ENCODE peak calls at places on chromosomes 13 and 19, in six cellular contexts. M is transverse colon, I is upper lobe of right lung, P is heart left ventricle, V is ovary, W is neural progenitor cell. Q is an unnamed sample.

GRCh38 chr13:79490326-79490725 is 9.4 kb downstream of the NDFIP2 start:
- DNase-seq in W (no peak), I (no peak), M (no peak), V (no peak), P (no peak), Q (no peak)

GRCh38 chr19:2239771-2240770 is 3.4 kb downstream of the SF3A2 start:
- DNase-seq in V (no peak), I (no peak), M (no peak), W (peak; percentile 90), P (no peak), Q (no peak)

GRCh38 chr19:2533072-2533425 is 57.1 kb downstream of the GADD45B start:
- DNase-seq in W (no peak), I (no peak), M (no peak), P (no peak), V (no peak), Q (no peak)

GRCh38 chr19:33390120-33390907 is 16.8 kb downstream of the CEBPG start:
- DNase-seq in V (peak; percentile 80), P (peak; percentile 39), M (peak; percentile 45), I (peak; percentile 75), W (no peak), Q (peak; percentile 87)

GRCh38 chr19:48598996-48599626 is 7.4 kb upstream of the SPACA4 start:
- DNase-seq in I (no peak), V (no peak), W (no peak), P (no peak), M (no peak), Q (no peak)

GRCh38 chr19:1237027-1237659 is 662 bp downstream of the CBARP start:
- DNase-seq in P (peak; percentile 72), M (no peak), W (peak; percentile 54), I (no peak), V (no peak), Q (no peak)

GRCh38 chr19:54430306-54431254 is 15.3 kb downstream of the TTYH1 start:
- DNase-seq in M (peak; percentile 37), W (peak; percentile 74), I (no peak), V (peak; percentile 76), P (peak; percentile 70), Q (peak; percentile 71)

GRCh38 chr19:48480476-48481190 is 11.5 kb downstream of the CYTH2 start:
- DNase-seq in W (no peak), M (peak; percentile 55), I (peak; percentile 76), V (peak; percentile 74), P (peak; percentile 64), Q (no peak)

GRCh38 chr13:97142452-97142851 is 79.7 kb upstream of the MBNL2 start:
- DNase-seq in V (no peak), M (peak; percentile 70), W (no peak), P (no peak), I (no peak), Q (peak; percentile 27)

GRCh38 chr13:72437458-72437857 is 290.0 kb downstream of the MZT1 start:
- DNase-seq in P (no peak), V (no peak), I (no peak), W (no peak), M (no peak), Q (no peak)

GRCh38 chr13:112210401-112210800 is 143.5 kb downstream of the SOX1 start:
- DNase-seq in I (no peak), W (peak; percentile 63), M (no peak), P (no peak), V (no peak), Q (no peak)

GRCh38 chr19:43625918-43626579 is 6.6 kb upstream of the ZNF428 start:
- DNase-seq in W (peak; percentile 26), M (no peak), I (no peak), V (no peak), P (no peak), Q (no peak)

GRCh38 chr13:46720189-46720588 is 76.8 kb downstream of the ESD start:
- DNase-seq in W (no peak), I (no peak), V (no peak), M (no peak), P (no peak), Q (no peak)
- H3K27me3 ChIP-seq in W (no peaks in the 10 kb centered on the region), I (no peaks in the 10 kb centered on the region), V (no peaks in the 10 kb centered on the region), M (no peaks in the 10 kb centered on the region), P (no peaks in the 10 kb centered on the region), Q (no peaks in the 10 kb centered on the region)

DNA sequence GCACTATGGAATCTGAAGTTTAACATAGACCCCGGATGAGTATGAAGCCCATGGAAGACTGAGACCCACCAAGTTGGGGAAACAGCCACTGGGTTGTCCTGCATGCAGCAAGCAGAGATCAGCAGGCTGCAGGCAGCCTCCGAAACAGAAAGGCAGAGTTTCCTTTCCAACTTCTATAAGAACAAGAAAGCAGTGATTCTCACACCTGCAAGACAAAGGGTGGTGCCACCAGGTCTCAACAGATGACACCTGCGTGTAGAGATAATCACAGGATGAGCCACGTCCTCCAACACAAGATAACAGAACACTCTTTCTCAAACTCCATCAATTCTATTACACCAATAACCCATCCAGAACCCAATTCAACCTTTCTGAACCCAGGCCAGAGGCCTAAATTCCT is 457.9 kb downstream of the FOXO1 start:
- DNase-seq in M (peak; percentile 25), P (no peak), V (no peak), W (no peak), I (no peak), Q (no peak)
- H3K4me1 ChIP-seq in M (no peaks in the 10 kb centered on the region), P (peaks cover 5% of the 10 kb centered on the region), V (no peaks in the 10 kb centered on the region), W (no peaks in the 10 kb centered on the region), I (peaks cover 3% of the 10 kb centered on the region), Q (peaks cover 11% of the 10 kb centered on the region)

DNA sequence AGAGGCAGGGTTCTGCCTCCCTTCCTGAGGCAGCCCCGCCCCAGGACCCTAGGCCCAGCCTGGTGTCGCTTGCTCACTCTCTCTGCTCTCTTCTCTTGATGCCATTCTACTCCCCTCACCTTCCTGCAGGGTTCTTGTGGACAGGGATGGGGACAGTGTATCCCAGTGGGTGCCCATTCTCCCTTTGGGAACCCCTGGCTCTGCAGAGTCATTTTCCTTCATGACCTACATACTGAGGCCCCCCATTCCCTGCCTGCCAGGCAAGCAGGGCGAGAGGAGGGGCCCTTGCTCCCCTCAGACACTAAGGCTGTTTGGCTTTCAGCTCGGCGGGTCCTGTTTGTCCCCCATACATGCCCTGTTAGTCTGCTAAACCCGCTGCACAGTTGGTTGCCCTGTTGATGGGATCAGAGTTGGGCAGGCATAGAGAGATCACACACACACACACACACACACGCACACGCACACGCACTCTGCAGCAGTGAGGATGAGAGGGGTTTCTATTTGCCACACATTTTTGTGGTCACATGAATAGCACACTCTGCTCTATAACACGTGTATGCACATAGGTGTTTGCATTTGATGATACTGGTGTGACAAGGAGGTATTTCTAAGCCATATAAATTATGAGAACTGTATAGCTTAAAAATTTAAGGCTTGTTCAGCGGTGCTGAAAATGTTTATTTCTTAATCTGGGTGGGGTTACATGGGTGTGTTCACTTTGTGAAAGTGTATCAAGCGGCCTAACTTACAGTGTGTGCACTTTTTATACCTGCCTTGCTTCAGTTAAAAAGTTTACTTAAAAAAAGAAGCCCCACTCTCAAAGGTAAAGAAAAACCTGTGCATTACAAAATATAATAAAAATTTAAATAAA is 20.3 kb downstream of the NFIX start:
- DNase-seq in W (peak; percentile 62), V (peak; percentile 50), P (no peak), M (no peak), I (no peak), Q (no peak)
- H3K27me3 ChIP-seq in W (peaks cover 100% of the 10 kb centered on the region), V (no peaks in the 10 kb centered on the region), P (no peaks in the 10 kb centered on the region), M (peaks cover 18% of the 10 kb centered on the region), I (peaks cover 1% of the 10 kb centered on the region), Q (no peaks in the 10 kb centered on the region)

GRCh38 chr19:38661166-38661565 is 13.7 kb downstream of the ACTN4 start:
- DNase-seq in M (no peak), P (no peak), W (no peak), V (no peak), I (no peak), Q (no peak)
- H3K4me1 ChIP-seq in M (peaks cover 97% of the 10 kb centered on the region), P (peaks cover 99% of the 10 kb centered on the region), W (peaks cover 54% of the 10 kb centered on the region), V (peaks cover 62% of the 10 kb centered on the region), I (peaks cover 100% of the 10 kb centered on the region), Q (peaks cover 95% of the 10 kb centered on the region)

GRCh38 chr19:45934551-45935230 is 20.1 kb upstream of the NANOS2 start:
- DNase-seq in M (no peak), I (no peak), V (no peak), P (no peak), W (no peak), Q (peak; percentile 19)

GRCh38 chr19:45940515-45940805 is 25.9 kb upstream of the NANOS2 start:
- DNase-seq in I (no peak), V (no peak), M (no peak), W (no peak), P (no peak), Q (no peak)

GRCh38 chr19:45935267-45935666 is 20.7 kb upstream of the NANOS2 start:
- DNase-seq in W (no peak), V (no peak), I (no peak), P (no peak), M (no peak), Q (peak; percentile 49)

GRCh38 chr19:45939792-45940514 is 25.4 kb upstream of the NANOS2 start:
- DNase-seq in I (no peak), W (no peak), M (no peak), P (no peak), V (no peak), Q (no peak)

DNA sequence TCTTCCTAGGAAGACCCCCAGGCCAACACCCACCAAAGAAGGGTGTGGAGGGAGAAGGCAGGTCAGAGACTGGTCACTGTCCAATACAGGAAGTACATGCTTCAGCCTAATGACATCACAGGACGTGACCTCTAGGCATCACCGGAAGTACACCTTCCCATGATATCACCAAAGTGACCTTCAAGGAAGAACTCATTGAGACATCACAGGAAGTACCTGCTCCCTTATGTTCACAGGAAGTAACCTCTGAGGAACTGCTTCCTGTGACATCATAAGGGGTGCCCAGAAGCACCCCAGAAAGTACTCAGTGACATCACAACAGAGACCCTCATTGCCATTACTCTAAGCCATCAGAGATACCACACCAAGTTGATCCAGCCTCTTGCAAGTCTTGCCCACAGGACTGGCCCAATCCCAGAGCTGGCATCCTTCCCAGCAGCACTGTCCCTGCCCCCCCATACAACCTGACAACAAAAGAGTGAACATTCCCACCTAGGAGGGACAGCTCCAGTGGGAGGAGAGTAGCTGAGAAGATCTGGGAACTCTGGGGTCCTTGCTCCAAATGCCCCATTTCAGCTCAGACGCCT is 24.2 kb upstream of the NANOS2 start:
- DNase-seq in P (no peak), M (no peak), I (no peak), W (no peak), V (no peak), Q (no peak)
- H3K27me3 ChIP-seq in P (peaks cover 43% of the 10 kb centered on the region), M (peaks cover 55% of the 10 kb centered on the region), I (peaks cover 39% of the 10 kb centered on the region), W (no peaks in the 10 kb centered on the region), V (no peaks in the 10 kb centered on the region), Q (peaks cover 83% of the 10 kb centered on the region)

Q was measured in psoas muscle.